ENCODE peak calls at places on chromosomes 3 and 15, in six cellular contexts. F is right lobe of liver, X is HCT116, G is caudate nucleus, K is breast epithelium, C is aorta. R is an unnamed sample.

GRCh38 chr15:89649013-89649625 is 6.1 kb downstream of the KIF7 start:
- DNase-seq in F (no peak), X (no peak), G (no peak), K (no peak), C (no peak), R (no peak)

GRCh38 chr15:33860749-33861148 is 107.5 kb upstream of the CHRM5 start:
- DNase-seq in F (no peak), X (peak), G (no peak), K (no peak), C (no peak), R (no peak)

GRCh38 chr3:142027713-142028112 is 121.6 kb downstream of the TFDP2 start:
- DNase-seq in F (no peak), X (no peak), G (no peak), K (no peak), C (no peak), R (no peak)

GRCh38 chr3:5479229-5479799 is 291.8 kb downstream of the EDEM1 start:
- DNase-seq in F (no peak), X (no peak), G (no peak), K (no peak), C (no peak), R (no peak)

GRCh38 chr3:142087676-142088075 is 61.7 kb downstream of the TFDP2 start:
- DNase-seq in F (no peak), X (peak), G (no peak), K (no peak), C (no peak), R (no peak)

GRCh38 chr3:182268711-182269110 is 524.6 kb upstream of the ATP11B start:
- DNase-seq in F (no peak), X (no peak), G (no peak), K (no peak), C (no peak), R (no peak)

GRCh38 chr3:122942241-122942640 is 85.3 kb downstream of the SEMA5B start:
- DNase-seq in F (no peak), X (no peak), G (no peak), K (no peak), C (no peak), R (no peak)

GRCh38 chr3:25473246-25473645 is 45.2 kb downstream of the RARB start:
- DNase-seq in F (no peak), X (no peak), G (peak), K (peak), C (no peak), R (peak)

GRCh38 chr3:65833761-65834505 is 204.8 kb downstream of the MAGI1 start:
- DNase-seq in F (no peak), X (no peak), G (no peak), K (no peak), C (no peak), R (no peak)

GRCh38 chr15:43085921-43086320 is 19.9 kb downstream of the UBR1 start:
- DNase-seq in F (no peak), X (no peak), G (no peak), K (no peak), C (no peak), R (no peak)

GRCh38 chr3:9713142-9713541 is 9.5 kb downstream of the CPNE9 start:
- DNase-seq in F (no peak), X (no peak), G (no peak), K (no peak), C (no peak), R (no peak)

GRCh38 chr3:50830451-50830850 is 155.7 kb downstream of the DOCK3 start:
- DNase-seq in F (no peak), X (no peak), G (peak), K (no peak), C (no peak), R (peak)

GRCh38 chr3:56878046-56878445 is 76.3 kb upstream of the ARHGEF3 start:
- DNase-seq in F (no peak), X (no peak), G (peak), K (no peak), C (no peak), R (no peak)

GRCh38 chr15:72472907-72473669 is 1.0 kb upstream of the ARIH1 start:
- DNase-seq in F (no peak), X (no peak), G (no peak), K (no peak), C (no peak), R (no peak)

GRCh38 chr3:106208979-106209378 is 340.2 kb upstream of the CBLB start:
- DNase-seq in F (no peak), X (no peak), G (no peak), K (no peak), C (no peak), R (no peak)

GRCh38 chr15:69304176-69304533 is 5.4 kb downstream of the PAQR5 start:
- DNase-seq in F (no peak), X (peak), G (no peak), K (no peak), C (peak), R (no peak)

GRCh38 chr3:32438596-32439344 is 47.1 kb downstream of the CMTM7 start:
- DNase-seq in F (no peak), X (no peak), G (no peak), K (peak), C (no peak), R (no peak)

GRCh38 chr3:12656193-12656592 is 7.7 kb downstream of the RAF1 start:
- DNase-seq in F (no peak), X (no peak), G (no peak), K (no peak), C (no peak), R (no peak)

GRCh38 chr15:59222106-59222505 is 15.5 kb downstream of the LDHAL6B start:
- DNase-seq in F (no peak), X (no peak), G (no peak), K (no peak), C (no peak), R (no peak)
- H3K27ac ChIP-seq in F (no peak), X (no peak), G (no peak), K (no peak), C (peak), R (no peak)

GRCh38 chr3:133424937-133425869 is 25.3 kb downstream of the BFSP2 start:
- DNase-seq in F (peak), X (no peak), G (no peak), K (no peak), C (no peak), R (no peak)
- H3K27ac ChIP-seq in F (no peak), X (no peak), G (no peak), K (no peak), C (no peak), R (no peak)

GRCh38 chr3:112127522-112128494 is 5.2 kb downstream of the GCSAM start:
- DNase-seq in F (no peak), X (no peak), G (no peak), K (no peak), C (no peak), R (no peak)

GRCh38 chr3:112126501-112126900 is 6.5 kb downstream of the GCSAM start:
- DNase-seq in F (no peak), X (no peak), G (no peak), K (no peak), C (no peak), R (no peak)

GRCh38 chr3:112123548-112123947 is 9.5 kb downstream of the GCSAM start:
- DNase-seq in F (no peak), X (no peak), G (no peak), K (no peak), C (no peak), R (no peak)

GRCh38 chr3:112122870-112123269 is 10.2 kb downstream of the GCSAM start:
- DNase-seq in F (no peak), X (no peak), G (no peak), K (no peak), C (no peak), R (no peak)

GRCh38 chr3:112124901-112125607 is 8.0 kb downstream of the GCSAM start:
- DNase-seq in F (no peak), X (no peak), G (no peak), K (no peak), C (no peak), R (no peak)
- H3K27ac ChIP-seq in F (no peak), X (no peak), G (no peak), K (no peak), C (no peak), R (no peak)

GRCh38 chr15:80533934-80534333 is 129.8 kb downstream of the ARNT2 start:
- DNase-seq in F (no peak), X (no peak), G (no peak), K (no peak), C (no peak), R (no peak)
- H3K27ac ChIP-seq in F (no peak), X (no peak), G (no peak), K (no peak), C (no peak), R (no peak)

R was measured in substantia nigra.